ENCODE peak calls at places on chromosomes 7 and 10, in eight cellular contexts. Z is testis, U is adrenal gland, O is colonic mucosa, N is cardiac muscle cell, H is ovary, V is bronchial epithelial cell, G is GM23338. Y is an unnamed sample.

GRCh38 chr10:31146496-31147219 is 115.0 kb upstream of the ZNF438 start:
- DNase-seq in Z (peak; percentile 47), U (peak; percentile 25), O (no peak), N (peak; percentile 46), H (peak; percentile 44), V (peak; percentile 82), G (peak; percentile 23), Y (no peak)

GRCh38 chr7:73449422-73449821 is 15.8 kb downstream of the FZD9 start:
- DNase-seq in Z (no peak), U (no peak), O (no peak), N (no peak), H (no peak), V (no peak), G (no peak), Y (no peak)

GRCh38 chr10:62471718-62472117 is 97.5 kb downstream of the ZNF365 start:
- DNase-seq in Z (no peak), U (no peak), O (no peak), N (no peak), H (no peak), V (no peak), G (no peak), Y (no peak)

GRCh38 chr10:80541144-80541750 is 3.5 kb downstream of the SH2D4B start:
- DNase-seq in Z (no peak), U (no peak), O (peak; percentile 16), N (no peak), H (no peak), V (no peak), G (no peak), Y (no peak)

GRCh38 chr7:85176197-85176596 is 10.7 kb downstream of the SEMA3D start:
- DNase-seq in Z (no peak), U (no peak), O (no peak), N (no peak), H (no peak), V (peak; percentile 63), G (no peak), Y (no peak)

GRCh38 chr10:28842321-28842720 is 165.0 kb downstream of the BAMBI start:
- DNase-seq in Z (no peak), U (no peak), O (no peak), N (no peak), H (no peak), V (peak; percentile 46), G (no peak), Y (no peak)

GRCh38 chr7:92834661-92835139 is 1.7 kb downstream of the CDK6 start:
- DNase-seq in Z (peak; percentile 18), U (peak; percentile 26), O (peak; percentile 56), N (peak; percentile 50), H (peak; percentile 18), V (no peak), G (peak; percentile 75), Y (peak; percentile 20)

GRCh38 chr10:2011106-2011716 is 273.9 kb upstream of the ADARB2 start:
- DNase-seq in Z (no peak), U (no peak), O (no peak), N (peak; percentile 62), H (no peak), V (no peak), G (peak; percentile 24), Y (no peak)

GRCh38 chr7:121504478-121504877 is 108.4 kb upstream of the FAM3C start:
- DNase-seq in Z (no peak), U (peak; percentile 55), O (no peak), N (no peak), H (peak; percentile 31), V (peak; percentile 67), G (no peak), Y (no peak)

GRCh38 chr10:58385784-58386112 is 538 bp downstream of the TFAM start:
- DNase-seq in Z (peak; percentile 43), U (peak; percentile 19), O (peak; percentile 64), N (peak; percentile 64), H (peak; percentile 20), V (peak; percentile 38), G (peak; percentile 74), Y (peak; percentile 44)

GRCh38 chr7:99618726-99619125 is 2.0 kb downstream of the ZSCAN25 start:
- DNase-seq in Z (no peak), U (no peak), O (no peak), N (no peak), H (no peak), V (peak; percentile 98), G (no peak), Y (no peak)

GRCh38 chr7:99615989-99616358 is 772 bp upstream of the ZSCAN25 start:
- DNase-seq in Z (no peak), U (no peak), O (no peak), N (no peak), H (no peak), V (no peak), G (no peak), Y (no peak)

GRCh38 chr7:99616359-99617186 is at the start of gene ZSCAN25:
- DNase-seq in Z (peak; percentile 96), U (peak; percentile 90), O (peak; percentile 90), N (peak; percentile 92), H (peak; percentile 83), V (peak; percentile 82), G (peak; percentile 98), Y (peak; percentile 96)

GRCh38 chr7:99619571-99620130 is 2.9 kb downstream of the ZSCAN25 start:
- DNase-seq in Z (no peak), U (no peak), O (no peak), N (no peak), H (no peak), V (no peak), G (no peak), Y (no peak)

DNA sequence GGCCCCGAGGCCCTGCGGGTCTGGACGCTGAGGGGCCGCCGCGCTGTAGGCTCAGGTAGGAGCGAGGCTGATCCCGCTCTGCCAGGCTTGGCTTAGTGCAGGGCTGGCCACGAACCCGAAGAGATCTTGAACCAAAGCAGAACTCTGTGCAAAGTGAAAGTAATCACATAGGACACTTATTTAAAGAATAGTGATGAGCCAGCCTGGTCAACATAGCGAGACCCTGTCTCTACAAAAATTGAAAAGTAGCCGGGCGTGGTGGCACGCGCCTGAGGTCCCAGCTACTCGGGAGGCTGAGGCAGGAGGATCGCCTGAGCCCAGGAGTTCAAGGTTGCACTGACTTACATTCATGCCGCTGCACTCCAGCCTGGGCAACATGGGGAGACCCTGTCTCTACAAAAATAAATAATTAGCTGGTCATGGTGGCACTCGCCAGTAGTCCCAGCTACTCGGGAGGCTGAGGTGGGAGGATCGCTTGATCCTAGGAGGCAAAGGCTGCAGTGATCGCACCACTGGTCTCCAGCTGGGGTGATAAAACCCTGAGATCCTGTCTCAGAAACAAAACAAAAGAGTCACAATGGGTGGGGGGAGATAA is 538 bp downstream of the ZSCAN25 start:
- DNase-seq in Z (no peak), U (no peak), O (no peak), N (no peak), H (no peak), V (no peak), G (no peak), Y (no peak)
- H3K4me3 ChIP-seq in Z (peak overlapping the region; percentile 94), U (peak overlapping the region; percentile 36), O (peak overlapping the region; percentile 93), N (peak overlapping the region; percentile 86), H (peak overlapping the region; percentile 76), V (peak overlapping the region; percentile 73), G (peak overlapping the region; percentile 94), Y (peak overlapping the region; percentile 76)

DNA sequence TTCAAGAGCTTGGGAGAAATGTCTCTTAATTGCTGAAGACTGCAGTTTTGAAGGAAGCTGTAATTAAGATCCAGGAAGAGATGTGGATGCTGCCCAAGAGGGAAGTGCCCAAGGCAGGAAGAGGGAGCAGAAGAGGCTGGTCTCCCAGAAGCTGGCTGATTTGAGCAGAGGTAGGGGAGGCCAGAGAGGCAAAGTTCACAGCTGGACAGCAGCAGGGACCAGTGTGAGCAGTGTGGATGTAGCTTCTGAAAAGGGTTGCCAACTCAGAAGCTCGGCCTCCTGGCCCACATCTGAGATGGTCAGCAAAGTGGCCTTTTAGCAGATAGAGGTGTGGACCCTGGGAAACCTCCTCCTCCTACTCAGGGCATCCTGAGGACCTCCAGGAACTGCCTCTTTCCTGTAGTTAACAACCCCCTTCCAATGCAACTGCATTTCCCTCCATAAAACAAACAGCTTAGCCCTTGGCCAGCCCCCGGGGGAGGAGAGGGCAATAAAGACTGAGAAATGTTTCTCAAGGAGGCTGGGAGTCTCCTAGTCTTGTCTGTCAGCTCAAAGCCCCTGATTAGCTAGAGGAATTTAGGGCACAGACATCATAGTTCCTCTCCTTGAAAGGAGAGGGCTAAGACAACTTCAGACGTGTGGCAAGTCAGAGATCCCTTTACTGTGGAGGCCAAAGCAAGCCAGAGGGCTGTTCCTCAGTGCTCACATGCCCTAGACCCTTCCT is 69.5 kb downstream of the PAX2 start:
- DNase-seq in Z (no peak), U (no peak), O (no peak), N (no peak), H (no peak), V (no peak), G (no peak), Y (no peak)
- H3K27me3 ChIP-seq in Z (no peaks in the 10 kb centered on the region), U (peaks cover 9% of the 10 kb centered on the region), O (peaks cover 6% of the 10 kb centered on the region), N (peaks cover 48% of the 10 kb centered on the region), H (no peaks in the 10 kb centered on the region), V (peaks cover 30% of the 10 kb centered on the region), G (peaks cover 26% of the 10 kb centered on the region), Y (peaks cover 99% of the 10 kb centered on the region)

GRCh38 chr7:69402696-69403095 is 195.6 kb upstream of the AUTS2 start:
- DNase-seq in Z (no peak), U (no peak), O (no peak), N (no peak), H (no peak), V (no peak), G (no peak), Y (peak; percentile 17)

GRCh38 chr7:69399038-69399800 is 199.1 kb upstream of the AUTS2 start:
- DNase-seq in Z (no peak), U (peak; percentile 27), O (no peak), N (no peak), H (no peak), V (no peak), G (peak; percentile 43), Y (no peak)

DNA sequence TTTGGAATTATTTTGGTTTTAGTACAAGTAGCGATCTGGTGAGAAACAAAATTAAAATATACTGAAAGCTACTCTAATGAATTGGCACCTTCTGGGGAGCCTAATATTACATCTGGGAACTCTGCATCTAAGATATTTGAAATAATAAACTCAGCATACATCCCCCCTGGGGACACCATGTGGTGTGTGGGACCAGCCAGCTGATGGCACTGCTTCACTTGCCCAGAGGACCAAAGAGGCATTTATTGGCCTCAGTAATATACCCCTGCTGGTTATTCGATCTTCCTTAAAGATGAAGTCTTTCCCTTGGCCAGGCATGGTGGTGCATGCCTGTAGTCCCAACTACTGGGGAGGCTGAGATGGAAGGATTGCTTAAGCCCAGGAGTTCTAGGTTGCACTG is 195.1 kb upstream of the AUTS2 start:
- DNase-seq in Z (no peak), U (peak; percentile 29), O (no peak), N (peak; percentile 10), H (no peak), V (no peak), G (peak; percentile 62), Y (peak; percentile 61)
- TF ChIP-seq CTCF in Z (no peak), U (peak; percentile 28), O (no peak), N (no peak), H (no peak), V (no peak), G (peak; percentile 76), Y (peak; percentile 69)

DNA sequence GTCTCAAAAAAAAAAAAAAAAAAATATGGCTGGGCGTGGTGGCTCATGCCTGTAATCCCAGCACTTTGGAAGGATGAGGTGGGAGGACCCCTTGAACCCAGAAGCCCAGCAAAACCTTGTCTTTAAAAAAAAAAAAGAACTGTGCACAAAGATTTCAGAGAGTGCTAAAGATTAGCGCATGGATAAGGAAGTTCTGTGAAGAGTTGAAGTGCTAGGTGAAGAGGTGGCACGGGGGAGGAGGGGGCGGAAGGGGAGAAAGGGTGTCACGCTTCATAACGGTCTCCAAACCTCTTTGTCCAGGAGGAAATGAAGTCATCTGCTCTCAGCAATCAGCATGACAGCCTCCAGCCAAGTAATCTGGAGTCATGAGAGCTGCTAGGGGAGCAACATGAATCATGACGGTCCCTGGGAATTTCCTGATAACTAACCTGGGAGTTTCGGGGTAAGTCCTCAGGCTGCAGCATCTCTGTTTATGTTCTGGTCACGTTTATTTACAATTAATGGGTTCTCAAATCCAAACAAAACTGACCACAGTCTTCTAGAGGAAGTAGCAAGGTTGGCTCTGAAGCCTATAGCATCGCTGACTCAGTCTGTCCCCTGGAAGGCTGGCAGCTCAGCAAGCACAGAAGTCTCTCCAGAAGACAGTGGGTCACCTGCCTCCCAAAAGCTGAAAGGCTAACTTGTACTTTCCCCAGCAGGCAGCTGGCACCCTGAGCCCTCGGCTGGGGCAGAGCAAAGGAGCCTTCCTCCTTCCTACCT is 1.9 kb upstream of the PLAU start:
- DNase-seq in Z (no peak), U (peak; percentile 34), O (peak; percentile 40), N (no peak), H (no peak), V (peak; percentile 99), G (no peak), Y (no peak)
- H3K4me3 ChIP-seq in Z (no peak overlapping the region), U (no peak overlapping the region), O (no peak overlapping the region), N (no peak overlapping the region), H (no peak overlapping the region), V (no peak overlapping the region), G (no peak overlapping the region), Y (no peak overlapping the region)